ENCODE peak calls at places on chromosomes 1 and 21, in seven cellular contexts. One of them, this sample, is unnamed.

GRCh38 chr1:180675586-180675985 is 43.8 kb downstream of the XPR1 start:
- DNase-seq in SHP77: no peak
- DNase-seq in CD8-positive, alpha-beta memory T cell: no peak
- DNase-seq in mammary epithelial cell: peak; percentile 11
- DNase-seq in CD4-positive, alpha-beta memory T cell: no peak
- DNase-seq in NAMALWA: no peak
- DNase-seq in Right ventricle myocardium inferior: no peak
- DNase-seq in this sample: no peak

GRCh38 chr1:196608401-196609113 is at the start of gene KCNT2:
- DNase-seq in SHP77: peak; percentile 97
- DNase-seq in CD8-positive, alpha-beta memory T cell: no peak
- DNase-seq in mammary epithelial cell: no peak
- DNase-seq in CD4-positive, alpha-beta memory T cell: peak; percentile 5
- DNase-seq in NAMALWA: no peak
- DNase-seq in Right ventricle myocardium inferior: peak; percentile 73
- DNase-seq in this sample: no peak

GRCh38 chr1:75170981-75171380 is 36.8 kb downstream of the LHX8 start:
- DNase-seq in SHP77: no peak
- DNase-seq in CD8-positive, alpha-beta memory T cell: no peak
- DNase-seq in mammary epithelial cell: no peak
- DNase-seq in CD4-positive, alpha-beta memory T cell: no peak
- DNase-seq in NAMALWA: no peak
- DNase-seq in Right ventricle myocardium inferior: no peak
- DNase-seq in this sample: no peak

GRCh38 chr1:162632234-162632666 is at the start of gene DDR2:
- DNase-seq in SHP77: no peak
- DNase-seq in CD8-positive, alpha-beta memory T cell: no peak
- DNase-seq in mammary epithelial cell: no peak
- DNase-seq in CD4-positive, alpha-beta memory T cell: no peak
- DNase-seq in NAMALWA: no peak
- DNase-seq in Right ventricle myocardium inferior: peak; percentile 75
- DNase-seq in this sample: no peak

GRCh38 chr1:193754732-193755427 is 568.5 kb upstream of the B3GALT2 start:
- DNase-seq in SHP77: no peak
- DNase-seq in CD8-positive, alpha-beta memory T cell: no peak
- DNase-seq in mammary epithelial cell: no peak
- DNase-seq in CD4-positive, alpha-beta memory T cell: no peak
- DNase-seq in NAMALWA: peak; percentile 10
- DNase-seq in Right ventricle myocardium inferior: no peak
- DNase-seq in this sample: no peak

GRCh38 chr21:45523411-45524101 is 18.7 kb downstream of the SLC19A1 start:
- DNase-seq in SHP77: no peak
- DNase-seq in CD8-positive, alpha-beta memory T cell: peak; percentile 31
- DNase-seq in mammary epithelial cell: no peak
- DNase-seq in CD4-positive, alpha-beta memory T cell: no peak
- DNase-seq in NAMALWA: no peak
- DNase-seq in Right ventricle myocardium inferior: peak; percentile 48
- DNase-seq in this sample: no peak

GRCh38 chr1:53172751-53173498 is 23.7 kb upstream of the CPT2 start:
- DNase-seq in SHP77: peak; percentile 73
- DNase-seq in CD8-positive, alpha-beta memory T cell: no peak
- DNase-seq in mammary epithelial cell: no peak
- DNase-seq in CD4-positive, alpha-beta memory T cell: no peak
- DNase-seq in NAMALWA: peak; percentile 74
- DNase-seq in Right ventricle myocardium inferior: no peak
- DNase-seq in this sample: no peak

GRCh38 chr1:30692948-30693301 is 30.5 kb downstream of the MATN1 start:
- DNase-seq in SHP77: no peak
- DNase-seq in CD8-positive, alpha-beta memory T cell: no peak
- DNase-seq in mammary epithelial cell: no peak
- DNase-seq in CD4-positive, alpha-beta memory T cell: no peak
- DNase-seq in NAMALWA: no peak
- DNase-seq in Right ventricle myocardium inferior: no peak
- DNase-seq in this sample: no peak

GRCh38 chr1:22508991-22509390 is 54.3 kb upstream of the EPHA8 start:
- DNase-seq in SHP77: no peak
- DNase-seq in CD8-positive, alpha-beta memory T cell: no peak
- DNase-seq in mammary epithelial cell: no peak
- DNase-seq in CD4-positive, alpha-beta memory T cell: no peak
- DNase-seq in NAMALWA: no peak
- DNase-seq in Right ventricle myocardium inferior: no peak
- DNase-seq in this sample: no peak